ENCODE peak calls at places on chromosomes 4 and X, in seven cellular contexts. One of them, this sample, is unnamed.
A peak's percentile ranks its signal among the peaks of the same experiment; 100 is the strongest.

GRCh38 chr4:90120037-90120436 is 7.2 kb upstream of the CCSER1 start:
- DNase-seq in fibroblast of lung: no peak
- DNase-seq in small intestine: peak; percentile 20
- DNase-seq in uterus: no peak
- DNase-seq in GM23248: no peak
- DNase-seq in GM23338: peak; percentile 64
- DNase-seq in sigmoid colon: no peak
- DNase-seq in this sample: no peak

GRCh38 chr4:110869114-110869513 is 246.2 kb upstream of the PITX2 start:
- DNase-seq in GM23248: peak; percentile 91
- DNase-seq in sigmoid colon: no peak
- DNase-seq in small intestine: no peak
- DNase-seq in uterus: no peak
- DNase-seq in fibroblast of lung: peak; percentile 66
- DNase-seq in GM23338: no peak
- DNase-seq in this sample: no peak

GRCh38 chr4:107379054-107379869 is 340.8 kb downstream of the PAPSS1 start:
- DNase-seq in GM23338: peak; percentile 6
- DNase-seq in uterus: no peak
- DNase-seq in fibroblast of lung: peak; percentile 38
- DNase-seq in sigmoid colon: no peak
- DNase-seq in small intestine: no peak
- DNase-seq in GM23248: peak; percentile 48
- DNase-seq in this sample: no peak

GRCh38 chrX:51215266-51215665 is 117.4 kb upstream of the NUDT10 start:
- DNase-seq in fibroblast of lung: no peak
- DNase-seq in small intestine: no peak
- DNase-seq in GM23248: no peak
- DNase-seq in uterus: no peak
- DNase-seq in sigmoid colon: no peak
- DNase-seq in GM23338: peak; percentile 49
- DNase-seq in this sample: no peak

GRCh38 chr4:54933579-54933978 is 191.8 kb downstream of the KDR start:
- DNase-seq in small intestine: no peak
- DNase-seq in sigmoid colon: no peak
- DNase-seq in fibroblast of lung: no peak
- DNase-seq in uterus: no peak
- DNase-seq in GM23248: no peak
- DNase-seq in GM23338: no peak
- DNase-seq in this sample: no peak

GRCh38 chr4:117085185-117085701 is at the start of gene TRAM1L1:
- DNase-seq in GM23248: peak; percentile 77
- DNase-seq in small intestine: peak; percentile 3
- DNase-seq in uterus: peak; percentile 19
- DNase-seq in GM23338: peak; percentile 90
- DNase-seq in fibroblast of lung: peak; percentile 80
- DNase-seq in sigmoid colon: peak; percentile 72
- DNase-seq in this sample: peak; percentile 44

GRCh38 chrX:45806410-45807121 is 605.9 kb upstream of the DIPK2B start:
- DNase-seq in small intestine: peak; percentile 41
- DNase-seq in GM23248: peak; percentile 82
- DNase-seq in uterus: peak; percentile 32
- DNase-seq in sigmoid colon: no peak
- DNase-seq in fibroblast of lung: peak; percentile 95
- DNase-seq in GM23338: no peak
- DNase-seq in this sample: peak; percentile 11

GRCh38 chr4:173494013-173494970 is 35.7 kb downstream of the HAND2 start:
- DNase-seq in GM23248: peak; percentile 85
- DNase-seq in small intestine: peak; percentile 85
- DNase-seq in GM23338: peak; percentile 96
- DNase-seq in fibroblast of lung: peak; percentile 78
- DNase-seq in sigmoid colon: peak; percentile 87
- DNase-seq in uterus: peak; percentile 72
- DNase-seq in this sample: peak; percentile 52

GRCh38 chr4:141576585-141577110 is 59.7 kb upstream of the IL15 start:
- DNase-seq in fibroblast of lung: no peak
- DNase-seq in uterus: no peak
- DNase-seq in small intestine: no peak
- DNase-seq in GM23338: no peak
- DNase-seq in GM23248: peak; percentile 22
- DNase-seq in sigmoid colon: no peak
- DNase-seq in this sample: no peak

GRCh38 chr4:103719320-103720204 is at the start of gene TACR3:
- DNase-seq in small intestine: no peak
- DNase-seq in fibroblast of lung: no peak
- DNase-seq in GM23338: peak; percentile 78
- DNase-seq in sigmoid colon: peak; percentile 56
- DNase-seq in GM23248: peak; percentile 5
- DNase-seq in uterus: no peak
- DNase-seq in this sample: no peak

GRCh38 chr4:98673978-98674377 is 15.6 kb upstream of the TSPAN5 start:
- DNase-seq in uterus: no peak
- DNase-seq in GM23248: no peak
- DNase-seq in fibroblast of lung: no peak
- DNase-seq in small intestine: no peak
- DNase-seq in GM23338: no peak
- DNase-seq in sigmoid colon: no peak
- DNase-seq in this sample: no peak

GRCh38 chrX:65879977-65880799 is 159.7 kb downstream of the VSIG4 start:
- DNase-seq in GM23338: no peak
- DNase-seq in sigmoid colon: no peak
- DNase-seq in fibroblast of lung: no peak
- DNase-seq in uterus: no peak
- DNase-seq in GM23248: no peak
- DNase-seq in small intestine: no peak
- DNase-seq in this sample: no peak

GRCh38 chr4:38601244-38601915 is 62.6 kb upstream of the KLF3 start:
- DNase-seq in fibroblast of lung: peak; percentile 72
- DNase-seq in GM23338: no peak
- DNase-seq in small intestine: no peak
- DNase-seq in uterus: no peak
- DNase-seq in sigmoid colon: no peak
- DNase-seq in GM23248: peak; percentile 47
- DNase-seq in this sample: no peak

GRCh38 chrX:20361890-20362262 is 95.2 kb upstream of the RPS6KA3 start:
- DNase-seq in GM23248: peak; percentile 75
- DNase-seq in small intestine: peak; percentile 61
- DNase-seq in GM23338: no peak
- DNase-seq in uterus: no peak
- DNase-seq in fibroblast of lung: peak; percentile 54
- DNase-seq in sigmoid colon: no peak
- DNase-seq in this sample: no peak

GRCh38 chrX:3184176-3184930 is 143.1 kb downstream of the ARSF start:
- DNase-seq in GM23338: no peak
- DNase-seq in uterus: peak; percentile 17
- DNase-seq in small intestine: no peak
- DNase-seq in fibroblast of lung: peak; percentile 92
- DNase-seq in GM23248: peak; percentile 69
- DNase-seq in sigmoid colon: peak; percentile 63
- DNase-seq in this sample: no peak

GRCh38 chrX:123603516-123603915 is 129.3 kb downstream of the THOC2 start:
- DNase-seq in uterus: no peak
- DNase-seq in small intestine: no peak
- DNase-seq in sigmoid colon: no peak
- DNase-seq in GM23338: no peak
- DNase-seq in GM23248: no peak
- DNase-seq in fibroblast of lung: no peak
- DNase-seq in this sample: no peak

GRCh38 chrX:123607270-123607669 is 125.6 kb downstream of the THOC2 start:
- DNase-seq in uterus: no peak
- DNase-seq in sigmoid colon: no peak
- DNase-seq in small intestine: no peak
- DNase-seq in GM23338: no peak
- DNase-seq in fibroblast of lung: no peak
- DNase-seq in GM23248: no peak
- DNase-seq in this sample: no peak

GRCh38 chrX:123610915-123611314 is 121.9 kb downstream of the THOC2 start:
- DNase-seq in GM23338: no peak
- DNase-seq in small intestine: no peak
- DNase-seq in fibroblast of lung: no peak
- DNase-seq in GM23248: no peak
- DNase-seq in uterus: no peak
- DNase-seq in sigmoid colon: no peak
- DNase-seq in this sample: no peak

DNA sequence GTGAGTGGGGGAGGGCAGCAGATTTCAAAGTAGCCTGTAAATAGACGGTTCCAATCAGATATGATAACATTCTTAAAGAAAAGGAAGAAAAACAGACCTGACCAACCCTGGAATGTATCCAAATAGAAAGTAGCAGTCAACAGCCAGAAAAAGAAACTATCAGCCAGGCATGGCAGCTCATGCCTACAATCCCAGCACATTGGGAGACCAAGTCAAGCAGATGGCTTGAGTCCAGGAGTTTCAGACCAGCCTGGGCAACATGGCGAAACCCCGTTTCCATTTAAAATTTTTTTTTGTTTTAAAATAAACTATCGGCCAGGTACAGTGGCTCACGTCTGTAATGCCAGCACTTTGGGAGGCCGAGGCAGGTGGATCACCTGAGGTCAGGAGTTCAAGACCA is 125.0 kb downstream of the THOC2 start:
- DNase-seq in GM23338: no peak
- DNase-seq in GM23248: no peak
- DNase-seq in fibroblast of lung: no peak
- DNase-seq in uterus: no peak
- DNase-seq in sigmoid colon: no peak
- DNase-seq in small intestine: no peak
- DNase-seq in this sample: no peak
- H3K36me3 ChIP-seq in GM23338: no peaks in the 10 kb centered on the region
- H3K36me3 ChIP-seq in GM23248: no peaks in the 10 kb centered on the region
- H3K36me3 ChIP-seq in fibroblast of lung: no peaks in the 10 kb centered on the region
- H3K36me3 ChIP-seq in uterus: no peaks in the 10 kb centered on the region
- H3K36me3 ChIP-seq in sigmoid colon: no peaks in the 10 kb centered on the region
- H3K36me3 ChIP-seq in small intestine: peaks cover 1% of the 10 kb centered on the region
- H3K36me3 ChIP-seq in this sample: no peaks in the 10 kb centered on the region

DNA sequence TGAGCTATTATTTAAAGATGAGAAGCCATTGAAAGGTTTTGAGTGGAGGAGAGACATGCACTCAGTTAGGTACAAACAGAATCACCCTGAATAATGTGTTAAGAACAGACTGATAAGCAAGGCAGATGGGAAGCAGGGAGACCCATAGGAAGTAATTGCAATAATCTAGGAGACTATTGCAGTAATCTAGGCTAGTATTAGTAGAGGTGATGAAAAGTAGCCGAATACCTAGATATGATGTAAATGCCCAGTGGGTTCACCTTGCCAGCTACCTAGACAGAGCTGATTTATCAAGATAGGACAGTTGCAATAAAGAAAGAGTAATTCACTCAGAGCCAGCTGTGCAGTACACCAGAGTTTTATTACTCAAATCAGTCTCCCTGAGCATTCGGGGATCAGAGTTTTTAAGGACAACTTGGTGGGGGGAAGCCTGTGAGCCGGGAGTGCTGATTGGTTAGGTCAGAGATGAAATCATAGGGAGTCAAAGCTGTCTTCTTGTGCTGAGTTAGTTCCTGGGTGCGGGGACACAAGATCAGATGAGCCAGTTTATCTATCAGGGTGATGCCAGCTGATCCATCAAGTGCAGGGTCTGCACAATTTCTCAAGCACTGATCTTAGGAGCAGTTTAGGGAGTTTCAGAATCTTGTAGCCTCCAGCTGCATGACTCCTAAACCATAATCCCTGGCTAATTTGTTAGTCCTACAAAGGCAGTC is 427.5 kb downstream of the RPA4 start:
- DNase-seq in GM23338: peak; percentile 12
- DNase-seq in small intestine: no peak
- DNase-seq in fibroblast of lung: no peak
- DNase-seq in GM23248: no peak
- DNase-seq in sigmoid colon: no peak
- DNase-seq in uterus: no peak
- DNase-seq in this sample: no peak
- H3K4me3 ChIP-seq in GM23338: peak overlapping the region; percentile 86
- H3K4me3 ChIP-seq in small intestine: no peak overlapping the region
- H3K4me3 ChIP-seq in fibroblast of lung: no peak overlapping the region
- H3K4me3 ChIP-seq in GM23248: no peak overlapping the region
- H3K4me3 ChIP-seq in sigmoid colon: no peak overlapping the region
- H3K4me3 ChIP-seq in uterus: no peak overlapping the region
- H3K4me3 ChIP-seq in this sample: no peak overlapping the region

GRCh38 chr4:25760518-25761157 is 102.2 kb downstream of the SEL1L3 start:
- DNase-seq in GM23248: peak; percentile 23
- DNase-seq in small intestine: no peak
- DNase-seq in uterus: no peak
- DNase-seq in fibroblast of lung: peak; percentile 39
- DNase-seq in sigmoid colon: no peak
- DNase-seq in GM23338: no peak
- DNase-seq in this sample: no peak
- H3K36me3 ChIP-seq in GM23248: peaks cover 10% of the 10 kb centered on the region
- H3K36me3 ChIP-seq in small intestine: peaks cover 27% of the 10 kb centered on the region
- H3K36me3 ChIP-seq in uterus: no peaks in the 10 kb centered on the region
- H3K36me3 ChIP-seq in fibroblast of lung: no peaks in the 10 kb centered on the region
- H3K36me3 ChIP-seq in sigmoid colon: no peaks in the 10 kb centered on the region
- H3K36me3 ChIP-seq in GM23338: peaks cover 22% of the 10 kb centered on the region
- H3K36me3 ChIP-seq in this sample: no peaks in the 10 kb centered on the region

GRCh38 chrX:131060147-131060546 is 2.0 kb downstream of the ARHGAP36 start:
- DNase-seq in uterus: no peak
- DNase-seq in GM23338: no peak
- DNase-seq in fibroblast of lung: no peak
- DNase-seq in small intestine: peak; percentile 0
- DNase-seq in sigmoid colon: no peak
- DNase-seq in GM23248: no peak
- DNase-seq in this sample: peak; percentile 24
- H3K4me3 ChIP-seq in uterus: no peak overlapping the region
- H3K4me3 ChIP-seq in GM23338: no peak overlapping the region
- H3K4me3 ChIP-seq in fibroblast of lung: no peak overlapping the region
- H3K4me3 ChIP-seq in small intestine: no peak overlapping the region
- H3K4me3 ChIP-seq in sigmoid colon: no peak overlapping the region
- H3K4me3 ChIP-seq in GM23248: no peak overlapping the region
- H3K4me3 ChIP-seq in this sample: no peak overlapping the region

GRCh38 chr4:6877070-6877469 is 32.6 kb upstream of the TBC1D14 start:
- DNase-seq in GM23248: peak; percentile 30
- DNase-seq in small intestine: no peak
- DNase-seq in GM23338: no peak
- DNase-seq in uterus: no peak
- DNase-seq in sigmoid colon: no peak
- DNase-seq in fibroblast of lung: no peak
- DNase-seq in this sample: no peak
- H3K36me3 ChIP-seq in GM23248: peaks cover 17% of the 10 kb centered on the region
- H3K36me3 ChIP-seq in small intestine: peaks cover 27% of the 10 kb centered on the region
- H3K36me3 ChIP-seq in GM23338: peaks cover 7% of the 10 kb centered on the region
- H3K36me3 ChIP-seq in uterus: no peaks in the 10 kb centered on the region
- H3K36me3 ChIP-seq in sigmoid colon: peaks cover 51% of the 10 kb centered on the region
- H3K36me3 ChIP-seq in fibroblast of lung: peaks cover 18% of the 10 kb centered on the region
- H3K36me3 ChIP-seq in this sample: peaks cover 7% of the 10 kb centered on the region

This sample was measured in mucosa of descending colon.